ENCODE peak calls at places on chromosomes 2 and 18, in eight cellular contexts. One of them, this sample, is unnamed.

GRCh38 chr2:48337871-48338270 is 192.1 kb upstream of the STON1 start:
- DNase-seq in adrenal gland: no peak
- DNase-seq in hepatocyte: no peak
- DNase-seq in heart left ventricle: no peak
- DNase-seq in psoas muscle: no peak
- DNase-seq in GM23338: no peak
- DNase-seq in cardiac muscle cell: no peak
- DNase-seq in esophagus squamous epithelium: no peak
- DNase-seq in this sample: no peak

GRCh38 chr2:180322781-180323180 is 315.7 kb upstream of the CWC22 start:
- DNase-seq in hepatocyte: no peak
- DNase-seq in psoas muscle: no peak
- DNase-seq in heart left ventricle: no peak
- DNase-seq in adrenal gland: no peak
- DNase-seq in esophagus squamous epithelium: no peak
- DNase-seq in cardiac muscle cell: peak
- DNase-seq in GM23338: no peak
- DNase-seq in this sample: no peak

GRCh38 chr2:173860082-173860481 is 105.1 kb downstream of the SP3 start:
- DNase-seq in hepatocyte: no peak
- DNase-seq in heart left ventricle: no peak
- DNase-seq in GM23338: no peak
- DNase-seq in psoas muscle: no peak
- DNase-seq in adrenal gland: no peak
- DNase-seq in esophagus squamous epithelium: no peak
- DNase-seq in cardiac muscle cell: no peak
- DNase-seq in this sample: no peak

GRCh38 chr2:85578243-85579180 is 1.1 kb downstream of the VAMP8 start:
- DNase-seq in hepatocyte: no peak
- DNase-seq in GM23338: no peak
- DNase-seq in heart left ventricle: peak
- DNase-seq in adrenal gland: peak
- DNase-seq in esophagus squamous epithelium: no peak
- DNase-seq in cardiac muscle cell: no peak
- DNase-seq in psoas muscle: peak
- DNase-seq in this sample: peak

GRCh38 chr2:78417355-78417754 is 608.1 kb upstream of the REG3G start:
- DNase-seq in adrenal gland: no peak
- DNase-seq in esophagus squamous epithelium: no peak
- DNase-seq in GM23338: no peak
- DNase-seq in hepatocyte: peak
- DNase-seq in heart left ventricle: no peak
- DNase-seq in cardiac muscle cell: no peak
- DNase-seq in psoas muscle: no peak
- DNase-seq in this sample: no peak

GRCh38 chr2:16950436-16950835 is 284.8 kb upstream of the CYRIA start:
- DNase-seq in GM23338: no peak
- DNase-seq in heart left ventricle: no peak
- DNase-seq in psoas muscle: no peak
- DNase-seq in hepatocyte: no peak
- DNase-seq in esophagus squamous epithelium: no peak
- DNase-seq in adrenal gland: no peak
- DNase-seq in cardiac muscle cell: no peak
- DNase-seq in this sample: no peak

GRCh38 chr2:5834491-5834890 is 142.3 kb downstream of the SOX11 start:
- DNase-seq in adrenal gland: no peak
- DNase-seq in psoas muscle: no peak
- DNase-seq in heart left ventricle: no peak
- DNase-seq in esophagus squamous epithelium: no peak
- DNase-seq in GM23338: no peak
- DNase-seq in cardiac muscle cell: no peak
- DNase-seq in hepatocyte: no peak
- DNase-seq in this sample: no peak

GRCh38 chr2:28869494-28870145 is 489 bp downstream of the TRMT61B start:
- DNase-seq in cardiac muscle cell: no peak
- DNase-seq in adrenal gland: no peak
- DNase-seq in GM23338: peak
- DNase-seq in esophagus squamous epithelium: no peak
- DNase-seq in psoas muscle: no peak
- DNase-seq in hepatocyte: peak
- DNase-seq in heart left ventricle: no peak
- DNase-seq in this sample: no peak

GRCh38 chr2:180621366-180621765 is 359.0 kb upstream of the UBE2E3 start:
- DNase-seq in esophagus squamous epithelium: no peak
- DNase-seq in GM23338: no peak
- DNase-seq in hepatocyte: no peak
- DNase-seq in heart left ventricle: no peak
- DNase-seq in cardiac muscle cell: no peak
- DNase-seq in psoas muscle: no peak
- DNase-seq in adrenal gland: no peak
- DNase-seq in this sample: no peak

GRCh38 chr2:40113997-40114396 is 334.9 kb upstream of the THUMPD2 start:
- DNase-seq in adrenal gland: no peak
- DNase-seq in hepatocyte: no peak
- DNase-seq in cardiac muscle cell: no peak
- DNase-seq in heart left ventricle: no peak
- DNase-seq in esophagus squamous epithelium: no peak
- DNase-seq in GM23338: no peak
- DNase-seq in psoas muscle: no peak
- DNase-seq in this sample: no peak

GRCh38 chr2:46590319-46590718 is 111.0 kb downstream of the TMEM247 start:
- DNase-seq in psoas muscle: no peak
- DNase-seq in cardiac muscle cell: no peak
- DNase-seq in esophagus squamous epithelium: no peak
- DNase-seq in adrenal gland: no peak
- DNase-seq in heart left ventricle: no peak
- DNase-seq in hepatocyte: no peak
- DNase-seq in GM23338: no peak
- DNase-seq in this sample: no peak

GRCh38 chr2:66364495-66364992 is 70.4 kb upstream of the MEIS1 start:
- DNase-seq in esophagus squamous epithelium: no peak
- DNase-seq in cardiac muscle cell: peak
- DNase-seq in adrenal gland: no peak
- DNase-seq in heart left ventricle: no peak
- DNase-seq in GM23338: no peak
- DNase-seq in hepatocyte: peak
- DNase-seq in psoas muscle: no peak
- DNase-seq in this sample: no peak

GRCh38 chr2:68714866-68715265 is 19.7 kb upstream of the ARHGAP25 start:
- DNase-seq in heart left ventricle: peak
- DNase-seq in cardiac muscle cell: no peak
- DNase-seq in adrenal gland: peak
- DNase-seq in esophagus squamous epithelium: peak
- DNase-seq in psoas muscle: peak
- DNase-seq in GM23338: no peak
- DNase-seq in hepatocyte: no peak
- DNase-seq in this sample: no peak

GRCh38 chr2:226423498-226423960 is 376.1 kb downstream of the IRS1 start:
- DNase-seq in adrenal gland: no peak
- DNase-seq in hepatocyte: no peak
- DNase-seq in heart left ventricle: peak
- DNase-seq in cardiac muscle cell: no peak
- DNase-seq in esophagus squamous epithelium: no peak
- DNase-seq in GM23338: no peak
- DNase-seq in psoas muscle: no peak
- DNase-seq in this sample: no peak

GRCh38 chr2:222912117-222912516 is 51.3 kb downstream of the ACSL3 start:
- DNase-seq in esophagus squamous epithelium: no peak
- DNase-seq in psoas muscle: no peak
- DNase-seq in GM23338: no peak
- DNase-seq in hepatocyte: no peak
- DNase-seq in cardiac muscle cell: peak
- DNase-seq in heart left ventricle: no peak
- DNase-seq in adrenal gland: no peak
- DNase-seq in this sample: no peak

GRCh38 chr2:215527738-215528137 is 91.9 kb upstream of the FN1 start:
- DNase-seq in cardiac muscle cell: peak
- DNase-seq in hepatocyte: no peak
- DNase-seq in esophagus squamous epithelium: no peak
- DNase-seq in adrenal gland: no peak
- DNase-seq in heart left ventricle: no peak
- DNase-seq in psoas muscle: no peak
- DNase-seq in GM23338: no peak
- DNase-seq in this sample: no peak

GRCh38 chr2:3628800-3629199 is 29.2 kb upstream of the ALLC start:
- DNase-seq in adrenal gland: peak
- DNase-seq in GM23338: peak
- DNase-seq in esophagus squamous epithelium: no peak
- DNase-seq in hepatocyte: no peak
- DNase-seq in heart left ventricle: no peak
- DNase-seq in cardiac muscle cell: peak
- DNase-seq in psoas muscle: peak
- DNase-seq in this sample: no peak

GRCh38 chr2:3626118-3626816 is 31.4 kb downstream of the COLEC11 start:
- DNase-seq in adrenal gland: peak
- DNase-seq in hepatocyte: no peak
- DNase-seq in heart left ventricle: no peak
- DNase-seq in psoas muscle: no peak
- DNase-seq in cardiac muscle cell: peak
- DNase-seq in GM23338: no peak
- DNase-seq in esophagus squamous epithelium: no peak
- DNase-seq in this sample: no peak

GRCh38 chr2:3628241-3628679 is 29.7 kb upstream of the ALLC start:
- DNase-seq in hepatocyte: no peak
- DNase-seq in cardiac muscle cell: no peak
- DNase-seq in heart left ventricle: no peak
- DNase-seq in adrenal gland: peak
- DNase-seq in psoas muscle: peak
- DNase-seq in GM23338: no peak
- DNase-seq in esophagus squamous epithelium: no peak
- DNase-seq in this sample: no peak

GRCh38 chr2:3626817-3627499 is 31.0 kb upstream of the ALLC start:
- DNase-seq in psoas muscle: peak
- DNase-seq in esophagus squamous epithelium: no peak
- DNase-seq in adrenal gland: peak
- DNase-seq in cardiac muscle cell: no peak
- DNase-seq in GM23338: no peak
- DNase-seq in heart left ventricle: no peak
- DNase-seq in hepatocyte: no peak
- DNase-seq in this sample: no peak

GRCh38 chr2:3627500-3628100 is 30.4 kb upstream of the ALLC start:
- DNase-seq in esophagus squamous epithelium: no peak
- DNase-seq in cardiac muscle cell: no peak
- DNase-seq in psoas muscle: peak
- DNase-seq in heart left ventricle: no peak
- DNase-seq in adrenal gland: peak
- DNase-seq in GM23338: no peak
- DNase-seq in hepatocyte: no peak
- DNase-seq in this sample: no peak
- H3K4me3 ChIP-seq in esophagus squamous epithelium: no peak
- H3K4me3 ChIP-seq in cardiac muscle cell: no peak
- H3K4me3 ChIP-seq in psoas muscle: no peak
- H3K4me3 ChIP-seq in heart left ventricle: no peak
- H3K4me3 ChIP-seq in adrenal gland: no peak
- H3K4me3 ChIP-seq in GM23338: no peak
- H3K4me3 ChIP-seq in hepatocyte: no peak
- H3K4me3 ChIP-seq in this sample: no peak

DNA sequence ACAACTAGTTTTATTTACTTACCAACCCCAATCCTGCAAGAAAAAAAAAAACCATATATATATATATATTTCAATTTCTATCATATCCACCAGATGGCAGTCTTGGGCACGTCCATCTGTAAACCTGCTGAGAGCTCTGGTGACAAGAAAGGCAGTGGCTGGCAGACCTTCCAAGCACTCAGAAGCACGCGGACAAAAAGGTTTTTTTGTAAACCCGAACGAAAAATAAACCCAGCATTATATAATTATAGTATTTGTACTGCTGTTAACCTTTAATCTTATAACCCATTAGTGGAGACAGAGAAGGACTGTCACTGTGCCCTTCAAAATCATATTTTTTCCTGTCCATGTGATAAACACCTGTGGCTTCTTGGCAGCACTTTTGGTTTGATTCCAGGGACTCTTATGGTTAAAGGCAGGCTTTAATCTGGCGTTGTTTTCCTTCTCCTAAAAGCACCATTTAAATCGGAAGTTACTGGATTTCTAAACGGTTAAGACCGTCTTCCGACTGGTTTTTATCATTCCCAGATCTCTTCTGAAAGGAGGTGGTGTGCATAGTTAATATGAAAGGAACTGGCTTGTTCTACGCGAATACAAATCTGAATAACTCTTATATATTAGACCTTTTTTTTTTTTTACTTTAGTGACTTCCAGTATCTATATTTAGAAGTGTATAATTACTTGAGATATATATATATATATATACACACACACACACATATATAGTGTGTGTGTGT is 31.0 kb upstream of the SLC3A1 start:
- DNase-seq in psoas muscle: peak
- DNase-seq in adrenal gland: peak
- DNase-seq in esophagus squamous epithelium: no peak
- DNase-seq in cardiac muscle cell: peak
- DNase-seq in GM23338: peak
- DNase-seq in hepatocyte: peak
- DNase-seq in heart left ventricle: peak
- DNase-seq in this sample: peak
- TF ChIP-seq CTCF in psoas muscle: peak
- TF ChIP-seq CTCF in adrenal gland: peak
- TF ChIP-seq CTCF in esophagus squamous epithelium: peak
- TF ChIP-seq CTCF in cardiac muscle cell: peak
- TF ChIP-seq CTCF in GM23338: peak
- TF ChIP-seq CTCF in hepatocyte: peak
- TF ChIP-seq CTCF in heart left ventricle: peak
- TF ChIP-seq CTCF in this sample: peak

DNA sequence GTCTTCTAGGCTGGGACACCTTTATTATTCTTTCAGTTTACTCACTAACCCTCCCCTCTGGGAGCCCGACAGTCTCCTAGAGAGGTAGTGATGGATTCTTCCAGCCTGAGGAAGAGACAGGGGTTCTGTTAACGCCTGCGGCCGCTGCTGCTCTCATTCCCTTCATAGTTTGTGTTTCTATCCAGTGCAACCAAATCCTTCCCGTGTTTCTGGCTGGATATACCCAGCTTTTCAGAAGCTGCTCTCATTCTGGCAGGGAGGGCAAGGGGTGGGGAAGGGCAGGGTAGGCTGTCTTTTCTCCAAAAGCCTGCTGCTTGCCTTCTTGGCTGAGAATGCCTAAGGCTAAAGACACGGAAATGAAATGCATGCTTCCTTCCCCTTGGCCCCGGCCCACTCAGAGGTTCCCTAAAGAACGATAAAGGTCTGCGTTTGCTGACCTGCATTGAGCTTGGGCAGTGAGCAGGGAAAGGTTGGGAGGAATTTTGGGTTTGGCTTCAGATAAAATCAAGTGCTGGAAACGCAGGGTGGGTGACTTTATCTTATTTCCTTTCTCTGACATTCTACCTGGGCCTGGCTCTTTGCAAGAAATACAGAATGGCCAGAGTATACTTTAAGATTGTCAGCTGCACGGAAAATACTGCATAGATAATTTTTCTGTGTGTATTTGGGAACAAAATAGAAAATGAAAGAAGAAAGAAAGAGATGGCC is 390.9 kb downstream of the NBAS start:
- DNase-seq in psoas muscle: no peak
- DNase-seq in GM23338: peak
- DNase-seq in adrenal gland: no peak
- DNase-seq in hepatocyte: no peak
- DNase-seq in esophagus squamous epithelium: no peak
- DNase-seq in cardiac muscle cell: peak
- DNase-seq in heart left ventricle: no peak
- DNase-seq in this sample: no peak
- H3K4me3 ChIP-seq in psoas muscle: no peak
- H3K4me3 ChIP-seq in GM23338: no peak
- H3K4me3 ChIP-seq in adrenal gland: no peak
- H3K4me3 ChIP-seq in hepatocyte: no peak
- H3K4me3 ChIP-seq in esophagus squamous epithelium: no peak
- H3K4me3 ChIP-seq in cardiac muscle cell: no peak
- H3K4me3 ChIP-seq in heart left ventricle: no peak
- H3K4me3 ChIP-seq in this sample: no peak

GRCh38 chr18:62802523-62802922 is 87.2 kb downstream of the PHLPP1 start:
- DNase-seq in psoas muscle: no peak
- DNase-seq in esophagus squamous epithelium: no peak
- DNase-seq in cardiac muscle cell: peak
- DNase-seq in GM23338: no peak
- DNase-seq in heart left ventricle: no peak
- DNase-seq in hepatocyte: no peak
- DNase-seq in adrenal gland: no peak
- DNase-seq in this sample: no peak
- TF ChIP-seq CTCF in psoas muscle: no peak
- TF ChIP-seq CTCF in esophagus squamous epithelium: no peak
- TF ChIP-seq CTCF in cardiac muscle cell: peak
- TF ChIP-seq CTCF in GM23338: peak
- TF ChIP-seq CTCF in heart left ventricle: peak
- TF ChIP-seq CTCF in hepatocyte: peak
- TF ChIP-seq CTCF in adrenal gland: peak
- TF ChIP-seq CTCF in this sample: no peak